ENCODE peak calls at places on chromosomes 5 and 9, in ten cellular contexts. One of them, this sample, is unnamed.

GRCh38 chr9:134860510-134860909 is 20.1 kb upstream of the FCN2 start:
- DNase-seq in renal cortical epithelial cell: no peak
- DNase-seq in LoVo: no peak
- DNase-seq in NCI-H146: no peak
- DNase-seq in activated T-helper 1 cell treated with Interleukin-2 at 50 U/mL for 16 hours: no peak
- DNase-seq in GM23338: no peak
- DNase-seq in heart right ventricle: no peak
- DNase-seq in cerebellum: no peak
- DNase-seq in RWPE1: no peak
- DNase-seq in effector memory CD8-positive, alpha-beta T cell: no peak
- DNase-seq in this sample: no peak

GRCh38 chr9:11402621-11403020 is 789.8 kb upstream of the PTPRD start:
- DNase-seq in renal cortical epithelial cell: no peak
- DNase-seq in LoVo: no peak
- DNase-seq in NCI-H146: no peak
- DNase-seq in activated T-helper 1 cell treated with Interleukin-2 at 50 U/mL for 16 hours: no peak
- DNase-seq in GM23338: no peak
- DNase-seq in heart right ventricle: no peak
- DNase-seq in cerebellum: no peak
- DNase-seq in RWPE1: no peak
- DNase-seq in effector memory CD8-positive, alpha-beta T cell: no peak
- DNase-seq in this sample: no peak

GRCh38 chr9:21965401-21965951 is 28.7 kb downstream of the CDKN2A start:
- DNase-seq in renal cortical epithelial cell: peak
- DNase-seq in LoVo: no peak
- DNase-seq in NCI-H146: no peak
- DNase-seq in activated T-helper 1 cell treated with Interleukin-2 at 50 U/mL for 16 hours: no peak
- DNase-seq in GM23338: peak
- DNase-seq in heart right ventricle: no peak
- DNase-seq in cerebellum: no peak
- DNase-seq in RWPE1: no peak
- DNase-seq in effector memory CD8-positive, alpha-beta T cell: no peak
- DNase-seq in this sample: peak

GRCh38 chr9:78369644-78370219 is 72.8 kb downstream of the PSAT1 start:
- DNase-seq in renal cortical epithelial cell: peak
- DNase-seq in LoVo: peak
- DNase-seq in NCI-H146: peak
- DNase-seq in activated T-helper 1 cell treated with Interleukin-2 at 50 U/mL for 16 hours: peak
- DNase-seq in GM23338: peak
- DNase-seq in heart right ventricle: peak
- DNase-seq in cerebellum: peak
- DNase-seq in RWPE1: peak
- DNase-seq in effector memory CD8-positive, alpha-beta T cell: peak
- DNase-seq in this sample: peak

GRCh38 chr5:122291000-122291592 is 20.9 kb upstream of the SNCAIP start:
- DNase-seq in renal cortical epithelial cell: no peak
- DNase-seq in LoVo: no peak
- DNase-seq in NCI-H146: peak
- DNase-seq in activated T-helper 1 cell treated with Interleukin-2 at 50 U/mL for 16 hours: no peak
- DNase-seq in GM23338: peak
- DNase-seq in heart right ventricle: no peak
- DNase-seq in cerebellum: no peak
- DNase-seq in RWPE1: no peak
- DNase-seq in effector memory CD8-positive, alpha-beta T cell: no peak
- DNase-seq in this sample: no peak

GRCh38 chr9:88747768-88748167 is 212.8 kb downstream of the NXNL2 start:
- DNase-seq in renal cortical epithelial cell: peak
- DNase-seq in LoVo: peak
- DNase-seq in NCI-H146: no peak
- DNase-seq in activated T-helper 1 cell treated with Interleukin-2 at 50 U/mL for 16 hours: no peak
- DNase-seq in GM23338: peak
- DNase-seq in heart right ventricle: no peak
- DNase-seq in cerebellum: no peak
- DNase-seq in RWPE1: peak
- DNase-seq in effector memory CD8-positive, alpha-beta T cell: no peak
- DNase-seq in this sample: peak

GRCh38 chr5:174606646-174607045 is 117.7 kb upstream of the MSX2 start:
- DNase-seq in renal cortical epithelial cell: peak
- DNase-seq in LoVo: no peak
- DNase-seq in NCI-H146: no peak
- DNase-seq in activated T-helper 1 cell treated with Interleukin-2 at 50 U/mL for 16 hours: no peak
- DNase-seq in GM23338: no peak
- DNase-seq in heart right ventricle: no peak
- DNase-seq in cerebellum: no peak
- DNase-seq in RWPE1: no peak
- DNase-seq in effector memory CD8-positive, alpha-beta T cell: no peak
- DNase-seq in this sample: peak

GRCh38 chr9:77944556-77945261 is 86.9 kb downstream of the GNAQ start:
- DNase-seq in renal cortical epithelial cell: no peak
- DNase-seq in LoVo: peak
- DNase-seq in NCI-H146: no peak
- DNase-seq in activated T-helper 1 cell treated with Interleukin-2 at 50 U/mL for 16 hours: no peak
- DNase-seq in GM23338: peak
- DNase-seq in heart right ventricle: peak
- DNase-seq in cerebellum: no peak
- DNase-seq in RWPE1: no peak
- DNase-seq in effector memory CD8-positive, alpha-beta T cell: no peak
- DNase-seq in this sample: no peak

GRCh38 chr5:141848771-141849370 is 29.3 kb downstream of the PCDH1 start:
- DNase-seq in renal cortical epithelial cell: peak
- DNase-seq in LoVo: peak
- DNase-seq in NCI-H146: peak
- DNase-seq in activated T-helper 1 cell treated with Interleukin-2 at 50 U/mL for 16 hours: no peak
- DNase-seq in GM23338: peak
- DNase-seq in heart right ventricle: peak
- DNase-seq in cerebellum: no peak
- DNase-seq in RWPE1: peak
- DNase-seq in effector memory CD8-positive, alpha-beta T cell: no peak
- DNase-seq in this sample: peak

GRCh38 chr9:120941046-120941770 is 14.6 kb upstream of the TRAF1 start:
- DNase-seq in renal cortical epithelial cell: no peak
- DNase-seq in LoVo: no peak
- DNase-seq in NCI-H146: no peak
- DNase-seq in activated T-helper 1 cell treated with Interleukin-2 at 50 U/mL for 16 hours: no peak
- DNase-seq in GM23338: no peak
- DNase-seq in heart right ventricle: no peak
- DNase-seq in cerebellum: no peak
- DNase-seq in RWPE1: peak
- DNase-seq in effector memory CD8-positive, alpha-beta T cell: no peak
- DNase-seq in this sample: peak

GRCh38 chr5:91166040-91166807 is 216.9 kb downstream of the ARRDC3 start:
- DNase-seq in renal cortical epithelial cell: no peak
- DNase-seq in LoVo: no peak
- DNase-seq in NCI-H146: no peak
- DNase-seq in activated T-helper 1 cell treated with Interleukin-2 at 50 U/mL for 16 hours: no peak
- DNase-seq in GM23338: no peak
- DNase-seq in heart right ventricle: no peak
- DNase-seq in cerebellum: no peak
- DNase-seq in RWPE1: no peak
- DNase-seq in effector memory CD8-positive, alpha-beta T cell: no peak
- DNase-seq in this sample: no peak

GRCh38 chr9:79224672-79225433 is 346.9 kb upstream of the TLE4 start:
- DNase-seq in renal cortical epithelial cell: peak
- DNase-seq in LoVo: peak
- DNase-seq in NCI-H146: no peak
- DNase-seq in activated T-helper 1 cell treated with Interleukin-2 at 50 U/mL for 16 hours: no peak
- DNase-seq in GM23338: no peak
- DNase-seq in heart right ventricle: no peak
- DNase-seq in cerebellum: no peak
- DNase-seq in RWPE1: peak
- DNase-seq in effector memory CD8-positive, alpha-beta T cell: no peak
- DNase-seq in this sample: peak

GRCh38 chr9:128254855-128255759 is 20.7 kb downstream of the GOLGA2 start:
- DNase-seq in renal cortical epithelial cell: no peak
- DNase-seq in LoVo: peak
- DNase-seq in NCI-H146: peak
- DNase-seq in activated T-helper 1 cell treated with Interleukin-2 at 50 U/mL for 16 hours: peak
- DNase-seq in GM23338: peak
- DNase-seq in heart right ventricle: peak
- DNase-seq in cerebellum: peak
- DNase-seq in RWPE1: peak
- DNase-seq in effector memory CD8-positive, alpha-beta T cell: peak
- DNase-seq in this sample: peak

GRCh38 chr5:176695073-176695472 is 47.8 kb downstream of the TSPAN17 start:
- DNase-seq in renal cortical epithelial cell: no peak
- DNase-seq in LoVo: no peak
- DNase-seq in NCI-H146: no peak
- DNase-seq in activated T-helper 1 cell treated with Interleukin-2 at 50 U/mL for 16 hours: no peak
- DNase-seq in GM23338: no peak
- DNase-seq in heart right ventricle: no peak
- DNase-seq in cerebellum: no peak
- DNase-seq in RWPE1: no peak
- DNase-seq in effector memory CD8-positive, alpha-beta T cell: no peak
- DNase-seq in this sample: no peak

GRCh38 chr5:165228184-165228583 is 1722.8 kb downstream of the MAT2B start:
- DNase-seq in renal cortical epithelial cell: no peak
- DNase-seq in LoVo: no peak
- DNase-seq in NCI-H146: no peak
- DNase-seq in activated T-helper 1 cell treated with Interleukin-2 at 50 U/mL for 16 hours: no peak
- DNase-seq in GM23338: no peak
- DNase-seq in heart right ventricle: no peak
- DNase-seq in cerebellum: no peak
- DNase-seq in RWPE1: no peak
- DNase-seq in effector memory CD8-positive, alpha-beta T cell: no peak
- DNase-seq in this sample: no peak

GRCh38 chr5:105639511-105639910 is 2031.2 kb downstream of the EFNA5 start:
- DNase-seq in renal cortical epithelial cell: no peak
- DNase-seq in LoVo: no peak
- DNase-seq in NCI-H146: no peak
- DNase-seq in activated T-helper 1 cell treated with Interleukin-2 at 50 U/mL for 16 hours: no peak
- DNase-seq in GM23338: no peak
- DNase-seq in heart right ventricle: no peak
- DNase-seq in cerebellum: no peak
- DNase-seq in RWPE1: no peak
- DNase-seq in effector memory CD8-positive, alpha-beta T cell: no peak
- DNase-seq in this sample: no peak

GRCh38 chr9:95048225-95049087 is 269.1 kb downstream of the FANCC start:
- DNase-seq in renal cortical epithelial cell: peak
- DNase-seq in LoVo: peak
- DNase-seq in NCI-H146: peak
- DNase-seq in activated T-helper 1 cell treated with Interleukin-2 at 50 U/mL for 16 hours: peak
- DNase-seq in GM23338: peak
- DNase-seq in heart right ventricle: peak
- DNase-seq in cerebellum: peak
- DNase-seq in RWPE1: peak
- DNase-seq in effector memory CD8-positive, alpha-beta T cell: peak
- DNase-seq in this sample: peak

GRCh38 chr5:124979174-124979573 is 232.7 kb upstream of the ZNF608 start:
- DNase-seq in renal cortical epithelial cell: peak
- DNase-seq in LoVo: peak
- DNase-seq in NCI-H146: peak
- DNase-seq in activated T-helper 1 cell treated with Interleukin-2 at 50 U/mL for 16 hours: no peak
- DNase-seq in GM23338: peak
- DNase-seq in heart right ventricle: no peak
- DNase-seq in cerebellum: no peak
- DNase-seq in RWPE1: no peak
- DNase-seq in effector memory CD8-positive, alpha-beta T cell: no peak
- DNase-seq in this sample: peak

GRCh38 chr9:96031366-96031824 is 155.9 kb downstream of the ERCC6L2 start:
- DNase-seq in renal cortical epithelial cell: peak
- DNase-seq in LoVo: no peak
- DNase-seq in NCI-H146: no peak
- DNase-seq in activated T-helper 1 cell treated with Interleukin-2 at 50 U/mL for 16 hours: no peak
- DNase-seq in GM23338: no peak
- DNase-seq in heart right ventricle: peak
- DNase-seq in cerebellum: peak
- DNase-seq in RWPE1: no peak
- DNase-seq in effector memory CD8-positive, alpha-beta T cell: no peak
- DNase-seq in this sample: no peak

GRCh38 chr9:27157086-27157485 is 48.1 kb downstream of the TEK start:
- DNase-seq in renal cortical epithelial cell: no peak
- DNase-seq in LoVo: no peak
- DNase-seq in NCI-H146: no peak
- DNase-seq in activated T-helper 1 cell treated with Interleukin-2 at 50 U/mL for 16 hours: no peak
- DNase-seq in GM23338: no peak
- DNase-seq in heart right ventricle: no peak
- DNase-seq in cerebellum: no peak
- DNase-seq in RWPE1: no peak
- DNase-seq in effector memory CD8-positive, alpha-beta T cell: no peak
- DNase-seq in this sample: no peak

GRCh38 chr5:55899344-55899743 is 48.2 kb downstream of the IL31RA start:
- DNase-seq in renal cortical epithelial cell: peak
- DNase-seq in LoVo: peak
- DNase-seq in NCI-H146: no peak
- DNase-seq in activated T-helper 1 cell treated with Interleukin-2 at 50 U/mL for 16 hours: no peak
- DNase-seq in GM23338: no peak
- DNase-seq in heart right ventricle: no peak
- DNase-seq in cerebellum: no peak
- DNase-seq in RWPE1: no peak
- DNase-seq in effector memory CD8-positive, alpha-beta T cell: no peak
- DNase-seq in this sample: peak

GRCh38 chr5:2293906-2294305 is 411.2 kb upstream of the IRX4 start:
- DNase-seq in renal cortical epithelial cell: no peak
- DNase-seq in LoVo: no peak
- DNase-seq in NCI-H146: no peak
- DNase-seq in activated T-helper 1 cell treated with Interleukin-2 at 50 U/mL for 16 hours: no peak
- DNase-seq in GM23338: no peak
- DNase-seq in heart right ventricle: no peak
- DNase-seq in cerebellum: no peak
- DNase-seq in RWPE1: peak
- DNase-seq in effector memory CD8-positive, alpha-beta T cell: no peak
- DNase-seq in this sample: no peak

GRCh38 chr9:126499005-126499910 is 114.5 kb upstream of the LMX1B start:
- DNase-seq in renal cortical epithelial cell: peak
- DNase-seq in LoVo: peak
- DNase-seq in NCI-H146: peak
- DNase-seq in activated T-helper 1 cell treated with Interleukin-2 at 50 U/mL for 16 hours: peak
- DNase-seq in GM23338: peak
- DNase-seq in heart right ventricle: peak
- DNase-seq in cerebellum: peak
- DNase-seq in RWPE1: peak
- DNase-seq in effector memory CD8-positive, alpha-beta T cell: peak
- DNase-seq in this sample: peak

GRCh38 chr9:12819436-12820185 is 44.8 kb downstream of the LURAP1L start:
- DNase-seq in renal cortical epithelial cell: no peak
- DNase-seq in LoVo: no peak
- DNase-seq in NCI-H146: no peak
- DNase-seq in activated T-helper 1 cell treated with Interleukin-2 at 50 U/mL for 16 hours: no peak
- DNase-seq in GM23338: peak
- DNase-seq in heart right ventricle: no peak
- DNase-seq in cerebellum: no peak
- DNase-seq in RWPE1: no peak
- DNase-seq in effector memory CD8-positive, alpha-beta T cell: no peak
- DNase-seq in this sample: no peak

GRCh38 chr5:108727154-108727638 is 20.5 kb upstream of the FER start:
- DNase-seq in renal cortical epithelial cell: peak
- DNase-seq in LoVo: no peak
- DNase-seq in NCI-H146: no peak
- DNase-seq in activated T-helper 1 cell treated with Interleukin-2 at 50 U/mL for 16 hours: no peak
- DNase-seq in GM23338: peak
- DNase-seq in heart right ventricle: peak
- DNase-seq in cerebellum: peak
- DNase-seq in RWPE1: peak
- DNase-seq in effector memory CD8-positive, alpha-beta T cell: no peak
- DNase-seq in this sample: peak

GRCh38 chr5:158074992-158075769 is 216.2 kb upstream of the CLINT1 start:
- DNase-seq in renal cortical epithelial cell: peak
- DNase-seq in LoVo: peak
- DNase-seq in NCI-H146: peak
- DNase-seq in activated T-helper 1 cell treated with Interleukin-2 at 50 U/mL for 16 hours: no peak
- DNase-seq in GM23338: peak
- DNase-seq in heart right ventricle: peak
- DNase-seq in cerebellum: peak
- DNase-seq in RWPE1: peak
- DNase-seq in effector memory CD8-positive, alpha-beta T cell: peak
- DNase-seq in this sample: peak

GRCh38 chr5:155082401-155082800 is 68.8 kb downstream of the KIF4B start:
- DNase-seq in renal cortical epithelial cell: peak
- DNase-seq in LoVo: no peak
- DNase-seq in NCI-H146: no peak
- DNase-seq in activated T-helper 1 cell treated with Interleukin-2 at 50 U/mL for 16 hours: no peak
- DNase-seq in GM23338: no peak
- DNase-seq in heart right ventricle: no peak
- DNase-seq in cerebellum: no peak
- DNase-seq in RWPE1: peak
- DNase-seq in effector memory CD8-positive, alpha-beta T cell: no peak
- DNase-seq in this sample: peak

GRCh38 chr5:144237851-144238250 is 67.2 kb downstream of the KCTD16 start:
- DNase-seq in renal cortical epithelial cell: no peak
- DNase-seq in LoVo: no peak
- DNase-seq in NCI-H146: no peak
- DNase-seq in activated T-helper 1 cell treated with Interleukin-2 at 50 U/mL for 16 hours: no peak
- DNase-seq in GM23338: no peak
- DNase-seq in heart right ventricle: peak
- DNase-seq in cerebellum: no peak
- DNase-seq in RWPE1: no peak
- DNase-seq in effector memory CD8-positive, alpha-beta T cell: no peak
- DNase-seq in this sample: no peak